ENCODE peak calls at places on chromosomes 7 and 10, in five cellular contexts. One of them, this sample, is unnamed.

GRCh38 chr10:35219906-35220890 is 93.6 kb downstream of the CREM start:
- DNase-seq in stromal cell of bone marrow: no peak
- DNase-seq in RWPE1: no peak
- DNase-seq in HTR-8/SVneo: no peak
- DNase-seq in uterus: no peak
- DNase-seq in this sample: no peak

GRCh38 chr7:55120501-55121198 is 101.8 kb downstream of the EGFR start:
- DNase-seq in stromal cell of bone marrow: peak
- DNase-seq in RWPE1: peak
- DNase-seq in HTR-8/SVneo: no peak
- DNase-seq in uterus: peak
- DNase-seq in this sample: no peak

GRCh38 chr10:63696205-63696604 is 175.0 kb downstream of the REEP3 start:
- DNase-seq in stromal cell of bone marrow: no peak
- DNase-seq in RWPE1: no peak
- DNase-seq in HTR-8/SVneo: no peak
- DNase-seq in uterus: no peak
- DNase-seq in this sample: no peak

GRCh38 chr10:47087667-47088066 is 176.4 kb downstream of the PTPN20 start:
- DNase-seq in stromal cell of bone marrow: no peak
- DNase-seq in RWPE1: no peak
- DNase-seq in HTR-8/SVneo: no peak
- DNase-seq in uterus: no peak
- DNase-seq in this sample: no peak

GRCh38 chr10:128859738-128860386 is 607.2 kb upstream of the MGMT start:
- DNase-seq in stromal cell of bone marrow: no peak
- DNase-seq in RWPE1: no peak
- DNase-seq in HTR-8/SVneo: no peak
- DNase-seq in uterus: no peak
- DNase-seq in this sample: no peak

GRCh38 chr10:81872206-81872605 is 2.8 kb upstream of the NRG3 start:
- DNase-seq in stromal cell of bone marrow: no peak
- DNase-seq in RWPE1: no peak
- DNase-seq in HTR-8/SVneo: no peak
- DNase-seq in uterus: no peak
- DNase-seq in this sample: no peak

GRCh38 chr7:22631730-22632129 is 95.3 kb upstream of the IL6 start:
- DNase-seq in stromal cell of bone marrow: no peak
- DNase-seq in RWPE1: no peak
- DNase-seq in HTR-8/SVneo: no peak
- DNase-seq in uterus: no peak
- DNase-seq in this sample: no peak

GRCh38 chr10:115093286-115093775 is at the start of gene ATRNL1:
- DNase-seq in stromal cell of bone marrow: no peak
- DNase-seq in RWPE1: no peak
- DNase-seq in HTR-8/SVneo: peak
- DNase-seq in uterus: peak
- DNase-seq in this sample: no peak

GRCh38 chr7:31372538-31372937 is 32.0 kb upstream of the NEUROD6 start:
- DNase-seq in stromal cell of bone marrow: no peak
- DNase-seq in RWPE1: no peak
- DNase-seq in HTR-8/SVneo: no peak
- DNase-seq in uterus: no peak
- DNase-seq in this sample: no peak